ENCODE peak calls at places on chromosomes 2 and 18, in eight cellular contexts. U is OCI-LY7; V is GM23338; N is CD8-positive, alpha-beta memory T cell; I is neuronal stem cell; O is CD4-positive, alpha-beta memory T cell; R is brain microvascular endothelial cell; C is RWPE1. K is an unnamed sample.

GRCh38 chr2:216632952-216633615 is at the start of gene IGFBP2:
- DNase-seq in U (no peak), V (peak), N (no peak), I (peak), O (no peak), R (no peak), C (no peak), K (peak)

GRCh38 chr18:33355756-33356155 is 84.8 kb downstream of the CCDC178 start:
- DNase-seq in U (no peak), V (no peak), N (no peak), I (no peak), O (no peak), R (no peak), C (no peak), K (no peak)

GRCh38 chr18:59308201-59309014 is 10.0 kb downstream of the CPLX4 start:
- DNase-seq in U (peak), V (peak), N (peak), I (peak), O (peak), R (peak), C (peak), K (peak)

GRCh38 chr2:7595181-7595580 is 678.0 kb downstream of the RNF144A start:
- DNase-seq in U (peak), V (no peak), N (no peak), I (no peak), O (no peak), R (no peak), C (no peak), K (no peak)

GRCh38 chr2:209422191-209422754 is 1.6 kb upstream of the MAP2 start:
- DNase-seq in U (no peak), V (no peak), N (no peak), I (no peak), O (no peak), R (no peak), C (no peak), K (no peak)

GRCh38 chr2:29806461-29806860 is 114.9 kb downstream of the ALK start:
- DNase-seq in U (no peak), V (no peak), N (no peak), I (no peak), O (no peak), R (no peak), C (no peak), K (no peak)

GRCh38 chr2:48203668-48204067 is 297.4 kb upstream of the FBXO11 start:
- DNase-seq in U (no peak), V (no peak), N (no peak), I (no peak), O (no peak), R (no peak), C (no peak), K (no peak)

GRCh38 chr2:25250331-25251031 is 82.1 kb upstream of the POMC start:
- DNase-seq in U (no peak), V (peak), N (no peak), I (no peak), O (no peak), R (peak), C (peak), K (no peak)

GRCh38 chr2:197052371-197052770 is 125.9 kb upstream of the PGAP1 start:
- DNase-seq in U (no peak), V (no peak), N (no peak), I (no peak), O (peak), R (no peak), C (no peak), K (no peak)

GRCh38 chr2:172227719-172228118 is 125.0 kb upstream of the DLX2 start:
- DNase-seq in U (no peak), V (no peak), N (no peak), I (no peak), O (no peak), R (no peak), C (no peak), K (no peak)

GRCh38 chr2:105187531-105187930 is 54.0 kb upstream of the GPR45 start:
- DNase-seq in U (no peak), V (no peak), N (no peak), I (no peak), O (no peak), R (peak), C (no peak), K (no peak)

GRCh38 chr18:48662021-48662661 is 123.3 kb downstream of the CTIF start:
- DNase-seq in U (no peak), V (peak), N (no peak), I (no peak), O (no peak), R (peak), C (peak), K (no peak)

GRCh38 chr2:9113916-9114315 is 92.7 kb upstream of the ASAP2 start:
- DNase-seq in U (no peak), V (peak), N (no peak), I (no peak), O (no peak), R (no peak), C (no peak), K (no peak)

GRCh38 chr2:31255911-31256571 is 22.1 kb downstream of the EHD3 start:
- DNase-seq in U (peak), V (no peak), N (no peak), I (no peak), O (no peak), R (no peak), C (peak), K (no peak)

GRCh38 chr2:232587527-232587926 is 37.0 kb downstream of the EIF4E2 start:
- DNase-seq in U (no peak), V (no peak), N (no peak), I (no peak), O (no peak), R (no peak), C (no peak), K (no peak)

GRCh38 chr2:54814367-54815155 is 91.1 kb downstream of the EML6 start:
- DNase-seq in U (no peak), V (peak), N (no peak), I (no peak), O (no peak), R (no peak), C (peak), K (no peak)

GRCh38 chr2:230939691-230940475 is 14.8 kb upstream of the GPR55 start:
- DNase-seq in U (no peak), V (no peak), N (no peak), I (no peak), O (no peak), R (no peak), C (no peak), K (no peak)

GRCh38 chr2:40797115-40797514 is 345.2 kb upstream of the SLC8A1 start:
- DNase-seq in U (no peak), V (peak), N (no peak), I (no peak), O (no peak), R (peak), C (peak), K (no peak)

GRCh38 chr2:185219981-185220380 is 518.6 kb upstream of the FSIP2 start:
- DNase-seq in U (no peak), V (no peak), N (no peak), I (no peak), O (no peak), R (peak), C (peak), K (no peak)

GRCh38 chr2:44549099-44549471 is 187.3 kb downstream of the CAMKMT start:
- DNase-seq in U (no peak), V (no peak), N (no peak), I (no peak), O (no peak), R (peak), C (peak), K (no peak)

GRCh38 chr18:24270937-24271380 is 126.7 kb downstream of the OSBPL1A start:
- DNase-seq in U (no peak), V (peak), N (no peak), I (peak), O (no peak), R (peak), C (peak), K (no peak)

GRCh38 chr2:36785179-36785795 is 88.8 kb downstream of the VIT start:
- DNase-seq in U (peak), V (peak), N (peak), I (peak), O (peak), R (peak), C (peak), K (peak)

GRCh38 chr2:46179037-46179621 is 118.1 kb upstream of the EPAS1 start:
- DNase-seq in U (no peak), V (no peak), N (peak), I (no peak), O (peak), R (peak), C (no peak), K (peak)

DNA sequence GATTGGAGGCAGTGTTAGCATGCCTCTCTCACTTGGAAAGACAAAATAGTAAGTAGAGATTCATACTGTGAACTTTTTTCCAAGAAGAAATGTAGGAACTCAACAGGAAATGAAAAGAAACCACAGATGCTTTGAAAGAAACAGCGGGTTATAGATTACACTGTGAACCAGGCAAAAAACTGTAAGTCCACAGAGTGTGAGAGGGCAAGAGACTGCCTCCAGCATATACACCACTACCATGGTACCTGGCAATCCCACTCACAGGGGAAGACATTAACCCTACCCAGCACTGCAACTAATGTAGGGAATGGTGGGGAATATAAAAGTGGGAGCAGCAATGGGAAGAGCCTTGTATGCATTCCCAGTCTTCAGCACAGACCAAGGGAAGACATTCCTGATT is 150.6 kb upstream of the GALNT5 start:
- DNase-seq in U (no peak), V (no peak), N (no peak), I (no peak), O (no peak), R (no peak), C (no peak), K (no peak)
- H3K27ac ChIP-seq in U (no peak), V (no peak), N (no peak), I (no peak), O (no peak), R (no peak), C (no peak), K (no peak)

GRCh38 chr18:80136679-80137078 is 27.6 kb downstream of the ADNP2 start:
- DNase-seq in U (no peak), V (no peak), N (no peak), I (no peak), O (no peak), R (no peak), C (no peak), K (no peak)

GRCh38 chr18:80137137-80137536 is 28.1 kb downstream of the ADNP2 start:
- DNase-seq in U (no peak), V (no peak), N (no peak), I (no peak), O (no peak), R (no peak), C (no peak), K (no peak)

GRCh38 chr18:80140455-80140985 is 31.5 kb downstream of the ADNP2 start:
- DNase-seq in U (no peak), V (no peak), N (no peak), I (no peak), O (no peak), R (no peak), C (no peak), K (no peak)

GRCh38 chr18:80135136-80135535 is 26.1 kb downstream of the ADNP2 start:
- DNase-seq in U (no peak), V (no peak), N (no peak), I (no peak), O (no peak), R (no peak), C (no peak), K (no peak)

DNA sequence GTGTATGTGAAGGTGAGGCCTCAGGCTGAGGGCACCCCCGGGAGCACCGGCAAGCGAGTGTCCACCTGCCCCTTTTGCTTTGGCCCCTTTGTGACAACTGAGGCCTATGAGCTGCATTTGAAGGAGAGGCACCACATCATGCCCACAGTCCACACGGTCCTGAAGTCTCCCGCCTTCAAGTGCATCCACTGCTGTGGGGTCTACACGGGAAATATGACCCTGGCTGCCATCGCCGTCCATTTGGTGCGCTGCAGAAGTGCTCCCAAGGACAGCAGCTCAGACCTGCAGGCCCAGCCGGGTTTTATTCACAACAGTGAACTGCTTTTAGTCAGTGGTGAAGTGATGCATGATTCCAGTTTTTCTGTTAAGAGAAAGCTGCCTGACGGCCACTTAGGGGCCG is 28.9 kb downstream of the ADNP2 start:
- DNase-seq in U (no peak), V (no peak), N (no peak), I (no peak), O (no peak), R (no peak), C (no peak), K (no peak)
- H3K27ac ChIP-seq in U (no peak), V (no peak), N (no peak), I (no peak), O (no peak), R (no peak), C (no peak), K (no peak)

DNA sequence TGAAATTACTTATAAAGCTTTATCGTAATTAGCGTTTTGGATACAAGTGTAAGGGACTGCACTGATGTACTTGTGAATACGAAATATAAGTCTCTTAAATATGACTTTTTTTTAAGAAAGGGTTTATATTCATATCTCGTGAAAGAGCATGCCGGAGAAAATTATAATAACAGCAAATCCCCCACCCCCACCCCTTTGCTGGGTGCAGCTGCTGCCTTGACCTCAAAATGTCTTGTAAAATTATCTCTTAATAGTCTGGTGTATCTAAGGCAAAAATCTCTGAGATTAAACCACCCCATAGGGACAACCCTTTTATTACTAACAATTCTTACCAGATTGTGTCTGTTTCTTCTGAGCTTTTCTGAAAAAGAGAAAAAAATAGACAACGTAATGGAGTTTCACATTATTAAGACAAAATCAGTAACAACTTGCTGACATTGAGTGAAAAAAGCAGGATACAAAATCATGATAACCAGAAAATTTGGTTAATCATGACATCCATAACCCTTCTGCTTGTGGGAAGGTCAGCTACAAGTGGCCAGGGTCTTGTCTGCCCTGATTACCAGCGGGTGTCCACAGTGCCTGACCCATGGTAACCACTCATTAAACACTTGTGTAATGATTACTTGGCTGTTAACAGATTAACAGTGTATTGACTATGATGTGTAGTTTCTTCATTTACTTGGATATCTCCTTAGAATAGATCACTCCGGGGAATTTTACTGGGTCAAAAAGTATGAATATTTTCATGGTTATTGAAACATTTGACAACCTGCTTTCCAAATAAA is 1.5 kb downstream of the STRADB start:
- DNase-seq in U (no peak), V (no peak), N (no peak), I (no peak), O (no peak), R (no peak), C (no peak), K (no peak)
- H3K27ac ChIP-seq in U (no peak), V (no peak), N (no peak), I (no peak), O (no peak), R (no peak), C (no peak), K (no peak)

DNA sequence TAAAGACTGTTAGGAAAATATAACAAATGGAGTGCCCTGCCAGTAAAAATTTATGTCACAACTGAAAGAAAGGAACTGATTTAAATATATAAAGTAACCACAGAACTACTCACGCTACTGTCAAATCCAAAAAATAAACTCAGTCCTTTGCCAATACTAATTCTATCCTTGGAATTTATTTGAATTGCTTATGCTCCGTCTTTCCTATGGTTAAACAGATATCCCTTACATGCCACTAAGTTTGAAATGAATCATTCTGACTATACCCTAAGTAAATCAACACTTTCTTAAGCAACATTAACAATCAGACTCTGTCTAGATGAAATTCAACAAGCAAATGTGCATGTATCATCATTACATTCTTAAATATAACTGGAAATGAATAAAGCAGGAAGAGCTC is 9.8 kb downstream of the HNRNPLL start:
- DNase-seq in U (no peak), V (no peak), N (no peak), I (no peak), O (no peak), R (no peak), C (no peak), K (no peak)
- H3K27ac ChIP-seq in U (no peak), V (no peak), N (no peak), I (no peak), O (peak), R (no peak), C (no peak), K (peak)

GRCh38 chr18:36330435-36331049 is 33.0 kb downstream of the FHOD3 start:
- DNase-seq in U (no peak), V (no peak), N (no peak), I (no peak), O (no peak), R (no peak), C (no peak), K (no peak)

GRCh38 chr18:36331541-36331971 is 34.0 kb downstream of the FHOD3 start:
- DNase-seq in U (no peak), V (no peak), N (no peak), I (no peak), O (no peak), R (no peak), C (no peak), K (no peak)

GRCh38 chr18:36328385-36328858 is 30.9 kb downstream of the FHOD3 start:
- DNase-seq in U (no peak), V (no peak), N (no peak), I (no peak), O (no peak), R (no peak), C (no peak), K (no peak)

GRCh38 chr18:36328916-36329315 is 31.4 kb downstream of the FHOD3 start:
- DNase-seq in U (no peak), V (no peak), N (no peak), I (no peak), O (no peak), R (no peak), C (no peak), K (no peak)

GRCh38 chr18:36329684-36330434 is 32.3 kb downstream of the FHOD3 start:
- DNase-seq in U (no peak), V (peak), N (no peak), I (no peak), O (no peak), R (no peak), C (no peak), K (no peak)
- H3K27ac ChIP-seq in U (no peak), V (no peak), N (no peak), I (no peak), O (no peak), R (no peak), C (no peak), K (no peak)

GRCh38 chr2:109232306-109232705 is 103.3 kb downstream of the SH3RF3 start:
- DNase-seq in U (no peak), V (no peak), N (no peak), I (no peak), O (no peak), R (no peak), C (no peak), K (no peak)
- H3K27ac ChIP-seq in U (no peak), V (no peak), N (no peak), I (no peak), O (no peak), R (no peak), C (no peak), K (no peak)

DNA sequence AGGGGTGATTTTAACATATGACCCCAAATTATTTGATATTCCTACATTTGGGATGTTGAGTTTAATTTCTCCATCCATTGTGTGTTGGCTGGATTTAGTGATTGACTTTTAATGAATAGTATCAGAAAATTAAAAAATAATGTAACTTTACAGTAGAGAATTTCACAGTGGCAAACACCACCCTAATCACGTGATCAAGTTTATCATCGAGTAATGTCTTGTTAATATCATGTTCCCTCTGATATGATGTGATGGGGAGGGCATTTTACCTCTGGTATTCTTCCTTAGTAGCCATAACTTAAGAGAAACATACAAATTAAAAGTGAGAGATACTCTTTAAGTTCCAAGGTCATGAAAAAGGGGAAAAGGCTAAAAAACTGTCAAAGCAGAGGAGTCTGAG is 602.0 kb upstream of the CELF4 start:
- DNase-seq in U (no peak), V (no peak), N (no peak), I (no peak), O (no peak), R (no peak), C (no peak), K (no peak)
- H3K27ac ChIP-seq in U (no peak), V (no peak), N (no peak), I (no peak), O (no peak), R (no peak), C (no peak), K (no peak)

GRCh38 chr2:35160871-35161270 is 1194.7 kb upstream of the CRIM1 start:
- DNase-seq in U (no peak), V (peak), N (no peak), I (no peak), O (no peak), R (no peak), C (no peak), K (no peak)
- H3K27ac ChIP-seq in U (no peak), V (no peak), N (no peak), I (no peak), O (no peak), R (no peak), C (no peak), K (no peak)

GRCh38 chr2:11754705-11755026 is 8.2 kb downstream of the LPIN1 start:
- DNase-seq in U (peak), V (no peak), N (no peak), I (no peak), O (no peak), R (no peak), C (no peak), K (no peak)
- H3K27ac ChIP-seq in U (peak), V (no peak), N (peak), I (no peak), O (peak), R (no peak), C (peak), K (peak)

DNA sequence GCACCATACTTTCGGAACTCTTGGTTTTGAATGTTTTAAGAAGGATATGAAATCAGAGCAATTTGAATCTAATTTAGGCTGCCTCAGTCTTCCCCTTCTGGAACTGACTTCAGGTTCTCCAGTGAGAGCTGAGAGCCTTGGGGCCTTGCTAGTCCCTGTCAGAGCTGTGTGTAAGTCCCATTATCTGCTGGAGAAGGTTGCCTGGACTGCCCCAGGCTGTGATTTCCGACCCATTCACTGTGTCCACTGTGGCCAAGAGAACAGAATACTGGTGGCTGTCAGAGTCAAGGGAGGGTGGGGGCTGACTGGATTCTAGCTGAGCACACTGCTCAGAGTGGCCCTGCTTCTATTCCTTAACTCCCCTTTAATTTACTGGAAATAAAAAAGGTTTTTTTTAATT is 278.0 kb downstream of the KCNS3 start:
- DNase-seq in U (no peak), V (no peak), N (no peak), I (no peak), O (no peak), R (no peak), C (no peak), K (no peak)
- H3K27ac ChIP-seq in U (no peak), V (no peak), N (no peak), I (no peak), O (no peak), R (no peak), C (no peak), K (no peak)

K was measured in CD4-positive, CD25-positive, alpha-beta regulatory T cell.